ENCODE peak calls at places on chromosomes 13 and 19, in four cellular contexts. M is DMS79, H is renal cortical epithelial cell, Z is COR-L47. X is an unnamed sample.

GRCh38 chr13:42011601-42012401 is 36.6 kb upstream of the DGKH start:
- DNase-seq in Z (no peak), H (no peak), M (no peak), X (no peak)

GRCh38 chr13:94947392-94947791 is 235.0 kb upstream of the SOX21 start:
- DNase-seq in H (no peak), M (no peak), Z (no peak), X (no peak)

GRCh38 chr13:51177188-51177587 is 45.0 kb upstream of the FAM124A start:
- DNase-seq in M (no peak), H (no peak), Z (no peak), X (no peak)

GRCh38 chr13:98041081-98041820 is 87.8 kb downstream of the IPO5 start:
- DNase-seq in M (no peak), H (no peak), Z (no peak), X (no peak)

GRCh38 chr19:19775891-19776205 is 42.9 kb upstream of the ZNF14 start:
- DNase-seq in H (peak), Z (no peak), M (no peak), X (no peak)

GRCh38 chr19:49287141-49287540 is 37.9 kb downstream of the SLC6A16 start:
- DNase-seq in H (no peak), Z (no peak), M (no peak), X (no peak)

GRCh38 chr13:39779337-39780270 is 124.1 kb downstream of the COG6 start:
- DNase-seq in Z (no peak), H (no peak), M (no peak), X (peak)

GRCh38 chr13:93169980-93170379 is 56.6 kb upstream of the GPC6 start:
- DNase-seq in H (peak), M (no peak), Z (no peak), X (peak)

GRCh38 chr13:44312898-44313551 is 60.6 kb upstream of the SERP2 start:
- DNase-seq in Z (no peak), H (peak), M (no peak), X (peak)

GRCh38 chr13:72932250-72932649 is 126.6 kb upstream of the KLF5 start:
- DNase-seq in Z (no peak), M (no peak), H (no peak), X (no peak)

GRCh38 chr19:872266-872951 is 12.9 kb downstream of the CFD start:
- DNase-seq in H (no peak), Z (no peak), M (no peak), X (no peak)

GRCh38 chr19:13031917-13032623 is 36.8 kb downstream of the NFIX start:
- DNase-seq in H (no peak), M (peak), Z (peak), X (no peak)

GRCh38 chr13:101570410-101570809 is 117.9 kb downstream of the ITGBL1 start:
- DNase-seq in Z (no peak), H (peak), M (no peak), X (peak)

GRCh38 chr19:30378701-30379100 is 6.5 kb downstream of the ZNF536 start:
- DNase-seq in M (no peak), H (no peak), Z (no peak), X (no peak)

GRCh38 chr13:101423872-101424271 is 7.6 kb upstream of the NALCN start:
- DNase-seq in M (no peak), Z (no peak), H (no peak), X (no peak)

GRCh38 chr13:48908381-48909087 is 67.2 kb upstream of the FNDC3A start:
- DNase-seq in Z (no peak), H (peak), M (no peak), X (peak)